ENCODE peak calls at places on chromosomes 7 and 10, in four cellular contexts. V is breast epithelium, W is sigmoid colon, S is HCT116. N is an unnamed sample. For H3K4me1, the result is how much of the 10 kb centered on the place peaks cover.

GRCh38 chr10:13056461-13057077 is 43.4 kb upstream of the OPTN start:
- DNase-seq in V (no peak), W (no peak), S (no peak), N (no peak)

GRCh38 chr10:48285710-48286109 is 11.2 kb upstream of the FRMPD2 start:
- DNase-seq in V (no peak), W (no peak), S (no peak), N (no peak)

GRCh38 chr7:50552921-50553320 is 12.3 kb downstream of the DDC start:
- DNase-seq in S (no peak), V (no peak), W (peak), N (no peak)

GRCh38 chr7:128192497-128193142 is 48.5 kb upstream of the LEP start:
- DNase-seq in W (peak), V (no peak), S (no peak), N (no peak)

GRCh38 chr10:12019343-12019971 is 23.2 kb downstream of the UPF2 start:
- DNase-seq in W (peak), V (no peak), S (no peak), N (no peak)

GRCh38 chr7:122137291-122138077 is 6.6 kb downstream of the AASS start:
- DNase-seq in W (no peak), V (no peak), S (no peak), N (no peak)

GRCh38 chr7:20269726-20270125 is 52.5 kb upstream of the MACC1 start:
- DNase-seq in S (no peak), W (no peak), V (no peak), N (no peak)

GRCh38 chr7:110442386-110442837 is 648.5 kb upstream of the LRRN3 start:
- DNase-seq in V (no peak), S (peak), W (no peak), N (peak)

GRCh38 chr7:7765422-7765821 is 47.0 kb upstream of the RPA3 start:
- DNase-seq in V (no peak), S (no peak), W (no peak), N (no peak)

GRCh38 chr10:62761115-62761514 is 43.4 kb upstream of the ADO start:
- DNase-seq in W (no peak), S (no peak), V (no peak), N (no peak)

GRCh38 chr7:1028775-1029636 is 15.3 kb upstream of the GPR146 start:
- DNase-seq in W (peak), V (peak), S (peak), N (peak)
- TF ChIP-seq POLR2AphosphoS5 in W (peak), V (no peak), S (peak), N (peak)

DNA sequence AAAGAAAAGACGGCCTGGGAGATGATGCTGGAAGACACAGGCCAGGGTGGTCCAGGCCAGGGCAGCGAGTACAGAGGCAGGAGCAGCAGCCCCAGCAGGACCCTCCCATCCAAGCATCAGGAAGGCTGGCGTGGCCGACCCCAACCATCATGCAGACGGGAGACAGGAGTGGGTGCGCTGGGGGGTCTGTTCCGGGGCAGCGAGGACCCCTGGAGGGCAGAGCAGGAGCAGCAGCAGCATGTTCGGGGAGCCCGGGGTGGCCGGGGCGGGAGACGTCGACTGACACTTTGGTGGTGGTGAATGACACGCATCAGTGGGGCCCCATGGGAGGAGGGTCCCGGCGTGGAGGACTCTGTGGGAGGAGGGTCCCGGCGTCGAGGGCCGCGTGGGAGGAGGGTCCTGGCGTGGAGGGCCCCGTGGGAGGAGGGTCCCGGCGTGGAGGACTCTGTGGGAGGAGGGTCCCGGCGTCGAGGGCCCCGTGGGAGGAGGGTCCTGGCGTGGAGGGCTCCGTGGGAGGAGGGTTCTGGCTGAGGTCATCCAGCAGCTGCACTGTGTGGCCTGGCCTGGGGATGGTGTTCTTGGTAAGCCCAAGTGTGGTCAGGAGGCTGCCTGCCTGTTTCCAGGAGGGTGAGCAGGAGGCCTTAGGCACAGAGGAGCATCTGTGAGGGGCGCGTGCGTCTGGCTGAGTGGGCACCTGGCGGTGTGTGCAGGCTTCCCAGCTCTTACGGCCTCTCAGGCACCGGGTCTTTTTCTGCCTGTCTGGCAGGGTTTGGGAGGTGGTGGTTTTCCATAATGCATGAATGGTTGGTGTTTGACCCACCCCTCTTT is 38.9 kb downstream of the FAM20C start:
- DNase-seq in W (peak), S (no peak), V (no peak), N (no peak)
- H3K4me1 ChIP-seq in W (half or more), S (under half), V (under half), N (under half)

GRCh38 chr10:124713679-124714298 is 30.4 kb downstream of the FAM53B start:
- DNase-seq in W (no peak), S (no peak), V (no peak), N (no peak)
- H3K27ac ChIP-seq in W (no peak), S (no peak), V (no peak), N (no peak)

DNA sequence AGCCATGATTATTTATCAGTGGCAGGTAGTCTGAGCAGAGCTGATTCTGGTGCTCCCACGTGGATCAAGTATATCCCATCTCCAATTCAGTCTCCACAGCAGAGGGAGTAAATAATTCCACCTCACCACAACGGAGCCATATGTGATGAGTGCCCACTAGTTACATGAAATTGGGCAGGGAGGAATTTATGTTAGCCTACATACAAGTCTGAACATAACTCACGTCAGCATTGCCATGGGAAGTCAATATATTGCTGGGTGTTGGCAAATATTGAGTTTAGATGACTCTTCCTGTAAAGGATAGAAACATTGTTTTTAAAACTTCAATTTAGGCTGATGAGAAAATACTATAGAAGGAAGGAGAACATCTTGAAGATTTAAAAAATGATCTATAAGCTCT is 269.0 kb upstream of the BMPER start:
- DNase-seq in S (no peak), W (no peak), V (no peak), N (no peak)
- TF ChIP-seq POLR2AphosphoS5 in S (no peak), W (no peak), V (no peak), N (no peak)

GRCh38 chr10:101614957-101615759 is 27.0 kb downstream of the DPCD start:
- DNase-seq in S (no peak), V (no peak), W (no peak), N (no peak)
- H3K4me1 ChIP-seq in S (under half), V (under half), W (under half), N (under half)